ENCODE peak calls at places on chromosomes 4 and X, in nine cellular contexts. T is activated CD8-positive, alpha-beta memory T cell treated with anti-CD3 and anti-CD28 coated beads, Interleukin-2, amount 50 U/mL, for 4 hours; W is RCC 7860; H is left lung; D is SHP77; B is SIG-M5; C is mucosa of gallbladder; F is glutamatergic neuron; J is HTR-8/SVneo. I is an unnamed sample.

GRCh38 chrX:135346975-135347374 is 37.7 kb downstream of the ETDC start:
- DNase-seq in J (no peak), B (no peak), W (no peak), T (no peak), C (no peak), H (no peak), D (no peak), F (no peak), I (no peak)

GRCh38 chr4:77927991-77928925 is 65.6 kb downstream of the MRPL1 start:
- DNase-seq in F (no peak), J (no peak), T (no peak), H (no peak), D (no peak), B (no peak), W (peak; percentile 9), C (no peak), I (no peak)

GRCh38 chr4:71878388-71878787 is 94.5 kb upstream of the GC start:
- DNase-seq in W (no peak), J (no peak), T (no peak), C (no peak), F (no peak), H (no peak), B (no peak), D (no peak), I (no peak)

GRCh38 chr4:100206850-100207249 is 16.6 kb upstream of the DDIT4L start:
- DNase-seq in J (no peak), H (no peak), B (no peak), C (no peak), T (no peak), W (no peak), F (no peak), D (no peak), I (no peak)

GRCh38 chr4:47462799-47463234 is 685 bp downstream of the COMMD8 start:
- DNase-seq in H (no peak), J (no peak), T (no peak), D (no peak), C (no peak), F (no peak), B (no peak), W (no peak), I (no peak)

GRCh38 chr4:173046818-173047217 is 121.8 kb upstream of the GALNT7 start:
- DNase-seq in B (no peak), F (no peak), J (no peak), D (peak; percentile 83), T (no peak), C (no peak), H (no peak), W (peak; percentile 98), I (no peak)

GRCh38 chr4:6916587-6917444 is 7.2 kb downstream of the TBC1D14 start:
- DNase-seq in J (no peak), F (no peak), T (peak; percentile 48), W (no peak), H (peak; percentile 91), C (peak; percentile 66), D (no peak), B (no peak), I (peak; percentile 7)

GRCh38 chrX:40107291-40108083 is 9.7 kb upstream of the BCOR start:
- DNase-seq in D (peak; percentile 31), B (no peak), W (peak; percentile 87), F (peak; percentile 52), T (no peak), H (peak; percentile 91), C (peak; percentile 57), J (no peak), I (no peak)

GRCh38 chr4:30256105-30256828 is 463.9 kb upstream of the PCDH7 start:
- DNase-seq in D (no peak), C (no peak), W (no peak), J (no peak), B (no peak), F (no peak), T (no peak), H (no peak), I (peak; percentile 12)

GRCh38 chrX:1109580-1110119 is 102.8 kb downstream of the CRLF2 start:
- DNase-seq in H (no peak), D (no peak), B (no peak), T (no peak), J (no peak), C (no peak), F (no peak), W (no peak), I (no peak)

GRCh38 chr4:3250956-3251690 is 2.2 kb downstream of the MSANTD1 start:
- DNase-seq in T (no peak), W (peak; percentile 23), B (no peak), D (no peak), F (peak; percentile 30), C (no peak), H (peak; percentile 85), J (no peak), I (no peak)

GRCh38 chr4:186027405-186027804 is 41.6 kb upstream of the TLR3 start:
- DNase-seq in H (no peak), W (no peak), F (no peak), C (no peak), B (no peak), T (no peak), D (no peak), J (no peak), I (no peak)

GRCh38 chr4:79445371-79445781 is 37.3 kb upstream of the GK2 start:
- DNase-seq in J (no peak), T (no peak), B (no peak), C (no peak), F (peak; percentile 26), W (no peak), D (peak; percentile 1), H (no peak), I (peak; percentile 5)

GRCh38 chrX:53186363-53186762 is 38.6 kb downstream of the KDM5C start:
- DNase-seq in H (no peak), T (no peak), J (no peak), D (no peak), B (no peak), W (peak; percentile 73), F (no peak), C (no peak), I (no peak)

GRCh38 chrX:134743121-134743520 is 84.8 kb upstream of the PLAC1 start:
- DNase-seq in T (no peak), C (no peak), D (no peak), F (no peak), W (no peak), H (no peak), J (no peak), B (no peak), I (no peak)

GRCh38 chr4:36285784-36286480 is 4.5 kb downstream of the DTHD1 start:
- DNase-seq in J (no peak), D (no peak), T (peak; percentile 32), F (no peak), W (peak; percentile 52), H (no peak), B (peak; percentile 47), C (peak; percentile 12), I (no peak)

GRCh38 chr4:142435599-142436235 is 410.4 kb downstream of the INPP4B start:
- DNase-seq in D (no peak), B (no peak), C (no peak), H (peak; percentile 34), T (no peak), W (no peak), J (no peak), F (peak; percentile 71), I (peak; percentile 83)

GRCh38 chrX:63784902-63785692 is at the start of gene ARHGEF9:
- DNase-seq in B (no peak), T (no peak), D (no peak), W (no peak), H (no peak), J (no peak), C (no peak), F (peak; percentile 69), I (peak; percentile 64)

GRCh38 chr4:138030375-138030774 is 211.8 kb downstream of the SLC7A11 start:
- DNase-seq in T (no peak), C (no peak), F (no peak), H (no peak), W (no peak), J (no peak), D (no peak), B (no peak), I (no peak)

GRCh38 chrX:40099046-40099968 is 1.5 kb upstream of the BCOR start:
- DNase-seq in T (peak; percentile 55), D (peak; percentile 30), C (peak; percentile 30), W (no peak), F (peak; percentile 46), B (peak; percentile 17), J (no peak), H (peak; percentile 84), I (peak; percentile 64)

GRCh38 chr4:29259556-29259955 is 1460.6 kb upstream of the PCDH7 start:
- DNase-seq in C (no peak), T (no peak), D (no peak), H (no peak), W (no peak), F (no peak), B (no peak), J (no peak), I (no peak)

GRCh38 chrX:140141444-140142029 is 176.2 kb upstream of the CXorf66 start:
- DNase-seq in W (peak; percentile 3), J (no peak), B (no peak), T (peak; percentile 17), D (no peak), F (peak; percentile 23), C (peak; percentile 33), H (no peak), I (peak; percentile 28)

GRCh38 chr4:123616970-123617392 is 220.4 kb downstream of the SPRY1 start:
- DNase-seq in T (peak; percentile 23), B (peak; percentile 82), D (peak; percentile 0), H (peak; percentile 28), F (no peak), J (no peak), C (peak; percentile 79), W (no peak), I (no peak)

GRCh38 chrX:88735835-88736234 is 11.2 kb upstream of the CPXCR1 start:
- DNase-seq in D (no peak), C (no peak), W (no peak), F (no peak), B (no peak), T (no peak), J (no peak), H (no peak), I (no peak)

GRCh38 chrX:55715847-55716246 is 1.7 kb upstream of the RRAGB start:
- DNase-seq in D (peak; percentile 1), H (no peak), T (no peak), C (no peak), B (peak; percentile 1), F (no peak), W (no peak), J (no peak), I (peak; percentile 17)

GRCh38 chr4:83548151-83548905 is 12.4 kb downstream of the GPAT3 start:
- DNase-seq in F (no peak), J (peak; percentile 53), C (peak; percentile 87), H (peak; percentile 86), B (no peak), W (peak; percentile 95), T (peak; percentile 59), D (peak; percentile 83), I (no peak)

GRCh38 chr4:151207186-151207585 is 69.8 kb upstream of the PRSS48 start:
- DNase-seq in F (no peak), T (no peak), H (no peak), W (no peak), J (no peak), B (no peak), D (no peak), C (no peak), I (no peak)

GRCh38 chrX:15672886-15673285 is 8.3 kb upstream of the CLTRN start:
- DNase-seq in T (no peak), D (no peak), C (no peak), H (no peak), W (no peak), J (no peak), F (no peak), B (no peak), I (no peak)

GRCh38 chrX:19670321-19670750 is 155.0 kb upstream of the MAP3K15 start:
- DNase-seq in F (no peak), W (no peak), D (no peak), C (no peak), J (no peak), B (no peak), T (no peak), H (no peak), I (no peak)

GRCh38 chr4:63123441-63123840 is 1285.8 kb downstream of the TECRL start:
- DNase-seq in C (no peak), F (no peak), H (no peak), W (no peak), D (no peak), J (no peak), B (no peak), T (no peak), I (no peak)